ENCODE peak calls at places on chromosomes 12 and 14, in six cellular contexts. U is SK-N-MC, Y is HepG2, S is upper lobe of left lung, F is sigmoid colon, M is Panc1. H is an unnamed sample.

GRCh38 chr12:55664826-55665225 is 28.1 kb downstream of the OR10P1 start:
- DNase-seq in F (no peak), M (no peak), Y (no peak), U (no peak), S (no peak), H (no peak)

GRCh38 chr12:77064891-77065360 is 443 bp downstream of the E2F7 start:
- DNase-seq in Y (no peak), S (no peak), U (no peak), M (no peak), F (peak; percentile 64), H (no peak)

GRCh38 chr12:111349101-111349747 is 19.7 kb downstream of the PHETA1 start:
- DNase-seq in M (no peak), U (no peak), Y (no peak), F (no peak), S (no peak), H (no peak)

GRCh38 chr12:78746001-78746400 is 118.6 kb upstream of the SYT1 start:
- DNase-seq in Y (no peak), F (no peak), S (no peak), U (no peak), M (no peak), H (no peak)

GRCh38 chr14:28763914-28764848 is 2.4 kb upstream of the FOXG1 start:
- DNase-seq in Y (no peak), S (no peak), U (no peak), M (no peak), F (no peak), H (no peak)

GRCh38 chr14:105903971-105904370 is 377.6 kb downstream of the TMEM121 start:
- DNase-seq in S (no peak), M (no peak), F (no peak), U (no peak), Y (no peak), H (no peak)

GRCh38 chr12:50764861-50765324 is 992 bp downstream of the ATF1 start:
- DNase-seq in S (peak; percentile 30), M (no peak), U (no peak), F (peak; percentile 74), Y (peak; percentile 89), H (peak; percentile 21)

GRCh38 chr12:101830391-101831325 is at the start of gene GNPTAB:
- DNase-seq in U (peak; percentile 55), Y (peak; percentile 87), F (peak; percentile 95), M (peak; percentile 61), S (peak; percentile 96), H (peak; percentile 80)

GRCh38 chr12:54173906-54174471 is 14.8 kb downstream of the SMUG1 start:
- DNase-seq in U (no peak), Y (no peak), S (no peak), M (no peak), F (no peak), H (no peak)
- TF ChIP-seq POLR2AphosphoS5 in U (no peak), Y (no peak), S (no peak), M (no peak), F (no peak), H (no peak)

GRCh38 chr12:2268478-2269286 is 215.9 kb downstream of the CACNA1C start:
- DNase-seq in M (no peak), Y (no peak), U (no peak), S (no peak), F (no peak), H (peak; percentile 43)
- H3K27ac ChIP-seq in M (no peak overlapping the region), Y (no peak overlapping the region), U (no peak overlapping the region), S (no peak overlapping the region), F (peak overlapping the region; percentile 84), H (peak overlapping the region; percentile 43)

GRCh38 chr12:510071-510825 is 50.5 kb downstream of the B4GALNT3 start:
- DNase-seq in U (no peak), Y (no peak), M (no peak), F (no peak), S (peak; percentile 58), H (no peak)
- TF ChIP-seq POLR2AphosphoS5 in U (no peak), Y (no peak), M (no peak), F (no peak), S (no peak), H (no peak)

DNA sequence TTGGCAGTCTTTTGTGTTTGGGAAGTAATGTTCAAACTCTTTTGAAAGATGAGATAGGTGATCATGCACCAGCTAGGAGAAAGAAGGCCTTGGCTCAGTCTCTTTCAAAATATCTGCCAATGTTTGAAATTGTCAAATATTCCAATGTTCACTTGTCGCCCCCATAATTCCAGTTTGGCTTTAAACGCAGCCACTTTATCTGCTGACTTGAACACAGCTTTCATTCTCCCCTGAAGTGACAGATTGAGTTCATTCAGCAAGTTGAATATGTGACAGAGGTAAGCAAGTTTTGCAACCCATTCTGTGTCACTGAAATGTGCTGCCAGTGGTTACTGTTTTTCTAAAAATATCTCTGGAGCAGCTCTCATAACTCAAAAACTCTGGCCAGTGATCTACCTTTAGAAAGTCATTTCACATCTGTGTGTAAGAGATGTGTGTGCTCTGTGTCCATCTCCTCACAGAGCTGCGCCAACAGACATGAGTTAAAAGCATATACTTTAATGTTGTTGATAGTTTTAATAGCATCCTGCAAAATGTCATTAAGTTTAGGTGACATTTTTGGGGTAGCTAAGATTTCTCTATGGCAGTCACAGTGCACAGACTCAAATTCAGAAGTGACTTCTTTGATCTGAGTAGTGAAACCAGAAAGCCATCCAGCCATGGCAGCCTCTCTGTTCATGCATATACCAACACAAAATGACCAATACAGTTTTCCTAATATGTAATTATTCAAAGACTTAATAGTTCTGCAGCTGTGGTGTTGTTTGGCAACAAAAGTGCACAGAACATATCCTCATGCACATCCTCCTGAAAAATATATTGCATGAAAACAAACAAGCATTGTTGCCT is 614.3 kb upstream of the MIS18BP1 start:
- DNase-seq in F (no peak), S (no peak), M (no peak), Y (no peak), U (no peak), H (no peak)
- H3K27ac ChIP-seq in F (no peak overlapping the region), S (no peak overlapping the region), M (no peak overlapping the region), Y (no peak overlapping the region), U (no peak overlapping the region), H (no peak overlapping the region)

GRCh38 chr12:27623645-27624044 is 72.6 kb upstream of the REP15 start:
- DNase-seq in F (no peak), M (peak; percentile 83), Y (no peak), U (no peak), S (no peak), H (no peak)
- TF ChIP-seq POLR2AphosphoS5 in F (no peak), M (no peak), Y (no peak), U (no peak), S (no peak), H (no peak)

DNA sequence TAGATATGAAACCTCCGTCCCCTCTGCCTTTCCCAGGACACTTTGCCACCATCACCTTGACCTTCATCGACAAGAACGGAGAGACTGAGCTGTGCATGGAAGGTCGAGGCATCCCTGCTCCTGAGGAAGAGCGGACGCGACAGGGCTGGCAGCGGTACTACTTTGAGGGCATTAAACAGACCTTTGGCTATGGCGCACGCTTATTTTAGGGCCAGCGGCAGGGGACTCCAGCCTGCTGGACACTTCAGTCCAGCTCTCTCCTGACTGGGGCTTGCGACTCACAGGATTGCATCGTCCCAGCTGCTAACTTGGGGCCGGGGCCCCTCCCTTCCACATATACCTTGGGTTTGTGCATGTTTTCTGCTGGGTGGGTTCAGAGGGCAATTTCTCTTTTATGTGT is 11.1 kb downstream of the AHSA1 start:
- DNase-seq in Y (peak; percentile 38), M (no peak), U (no peak), S (no peak), F (no peak), H (no peak)
- H3K27ac ChIP-seq in Y (peak overlapping the region; percentile 49), M (no peak overlapping the region), U (no peak overlapping the region), S (no peak overlapping the region), F (no peak overlapping the region), H (no peak overlapping the region)